ENCODE peak calls at places on chromosomes 7 and 10, in nine cellular contexts. F is HCT116, P is astrocyte of the spinal cord, W is fibroblast of lung, L is pancreas, Z is PC-3, Y is dorsolateral prefrontal cortex, D is K562, C is uterus. E is an unnamed sample.

GRCh38 chr7:12770227-12770975 is 83.0 kb downstream of the ARL4A start:
- DNase-seq in F (no peak), P (no peak), W (peak), L (peak), Z (peak), Y (no peak), D (no peak), C (no peak), E (no peak)

GRCh38 chr7:27110977-27111752 is 8.7 kb upstream of the HOXA2 start:
- DNase-seq in F (no peak), P (peak), W (peak), L (no peak), Z (peak), Y (no peak), D (no peak), C (peak), E (no peak)

GRCh38 chr7:46583606-46584005 is 662.5 kb upstream of the IGFBP3 start:
- DNase-seq in F (no peak), P (no peak), W (peak), L (no peak), Z (peak), Y (no peak), D (no peak), C (no peak), E (no peak)

GRCh38 chr10:17001961-17002749 is 127.5 kb downstream of the CUBN start:
- DNase-seq in F (no peak), P (peak), W (peak), L (no peak), Z (no peak), Y (no peak), D (no peak), C (peak), E (peak)

GRCh38 chr7:135189961-135190360 is 19.5 kb upstream of the CYREN start:
- DNase-seq in F (no peak), P (peak), W (no peak), L (no peak), Z (no peak), Y (no peak), D (no peak), C (no peak), E (no peak)

GRCh38 chr10:69896601-69897000 is 94.9 kb downstream of the COL13A1 start:
- DNase-seq in F (no peak), P (peak), W (no peak), L (no peak), Z (no peak), Y (no peak), D (no peak), C (no peak), E (no peak)

GRCh38 chr10:95478935-95479334 is 82.2 kb downstream of the SORBS1 start:
- DNase-seq in F (no peak), P (no peak), W (no peak), L (no peak), Z (no peak), Y (no peak), D (no peak), C (no peak), E (no peak)

GRCh38 chr10:110535958-110536891 is 31.3 kb upstream of the SMC3 start:
- DNase-seq in F (no peak), P (peak), W (peak), L (no peak), Z (peak), Y (no peak), D (no peak), C (no peak), E (peak)

GRCh38 chr7:113086431-113086888 is at the start of gene GPR85:
- DNase-seq in F (no peak), P (peak), W (peak), L (peak), Z (no peak), Y (peak), D (peak), C (peak), E (peak)

GRCh38 chr10:118962159-118962863 is 67.2 kb upstream of the NANOS1 start:
- DNase-seq in F (no peak), P (no peak), W (no peak), L (no peak), Z (no peak), Y (no peak), D (no peak), C (no peak), E (no peak)

GRCh38 chr10:110460111-110460809 is 37.4 kb upstream of the DUSP5 start:
- DNase-seq in F (no peak), P (peak), W (peak), L (no peak), Z (peak), Y (peak), D (no peak), C (no peak), E (peak)

GRCh38 chr10:75651452-75651851 is 220.0 kb downstream of the LRMDA start:
- DNase-seq in F (peak), P (no peak), W (no peak), L (no peak), Z (peak), Y (no peak), D (no peak), C (no peak), E (no peak)

GRCh38 chr10:98088186-98088971 is 46.1 kb upstream of the R3HCC1L start:
- DNase-seq in F (no peak), P (no peak), W (no peak), L (no peak), Z (no peak), Y (no peak), D (no peak), C (no peak), E (no peak)

GRCh38 chr10:43044444-43045245 is 32.2 kb upstream of the RET start:
- DNase-seq in F (no peak), P (peak), W (no peak), L (no peak), Z (no peak), Y (peak), D (no peak), C (no peak), E (no peak)

GRCh38 chr10:49518982-49519578 is 19.8 kb downstream of the ERCC6 start:
- DNase-seq in F (peak), P (peak), W (peak), L (peak), Z (peak), Y (no peak), D (peak), C (no peak), E (no peak)

GRCh38 chr7:128266891-128267839 is 26.1 kb downstream of the LEP start:
- DNase-seq in F (no peak), P (peak), W (peak), L (peak), Z (peak), Y (peak), D (no peak), C (peak), E (no peak)

GRCh38 chr7:101294039-101294831 is 27.4 kb downstream of the IFT22 start:
- DNase-seq in F (no peak), P (no peak), W (no peak), L (no peak), Z (no peak), Y (no peak), D (no peak), C (no peak), E (no peak)

GRCh38 chr7:141369422-141369821 is 181.8 kb upstream of the AGK start:
- DNase-seq in F (no peak), P (peak), W (peak), L (no peak), Z (no peak), Y (no peak), D (no peak), C (no peak), E (no peak)

GRCh38 chr10:123784216-123784615 is 107.4 kb downstream of the CPXM2 start:
- DNase-seq in F (no peak), P (no peak), W (no peak), L (no peak), Z (no peak), Y (no peak), D (no peak), C (no peak), E (no peak)

GRCh38 chr7:70681847-70682350 is 450.0 kb upstream of the GALNT17 start:
- DNase-seq in F (no peak), P (no peak), W (no peak), L (no peak), Z (no peak), Y (no peak), D (no peak), C (no peak), E (no peak)

GRCh38 chr10:126090911-126091728 is 194.8 kb downstream of the FANK1 start:
- DNase-seq in F (no peak), P (peak), W (peak), L (no peak), Z (peak), Y (peak), D (no peak), C (peak), E (no peak)

GRCh38 chr7:153193144-153193595 is 433.6 kb downstream of the ACTR3B start:
- DNase-seq in F (no peak), P (no peak), W (no peak), L (peak), Z (peak), Y (peak), D (peak), C (peak), E (peak)

GRCh38 chr7:118183254-118183585 is 744 bp upstream of the LSM8 start:
- DNase-seq in F (no peak), P (no peak), W (peak), L (no peak), Z (no peak), Y (no peak), D (no peak), C (no peak), E (peak)

GRCh38 chr7:73700070-73700423 is 16.6 kb downstream of the BUD23 start:
- DNase-seq in F (no peak), P (no peak), W (no peak), L (no peak), Z (no peak), Y (no peak), D (no peak), C (no peak), E (no peak)

GRCh38 chr10:35409808-35410207 is 73.5 kb downstream of the CCNY start:
- DNase-seq in F (no peak), P (no peak), W (no peak), L (no peak), Z (no peak), Y (no peak), D (no peak), C (no peak), E (no peak)

GRCh38 chr7:50418086-50418515 is 32.0 kb downstream of the FIGNL1 start:
- DNase-seq in F (peak), P (peak), W (peak), L (peak), Z (peak), Y (peak), D (peak), C (peak), E (no peak)

GRCh38 chr10:3782456-3783312 is 2.3 kb downstream of the KLF6 start:
- DNase-seq in F (no peak), P (peak), W (peak), L (peak), Z (peak), Y (no peak), D (peak), C (peak), E (peak)

DNA sequence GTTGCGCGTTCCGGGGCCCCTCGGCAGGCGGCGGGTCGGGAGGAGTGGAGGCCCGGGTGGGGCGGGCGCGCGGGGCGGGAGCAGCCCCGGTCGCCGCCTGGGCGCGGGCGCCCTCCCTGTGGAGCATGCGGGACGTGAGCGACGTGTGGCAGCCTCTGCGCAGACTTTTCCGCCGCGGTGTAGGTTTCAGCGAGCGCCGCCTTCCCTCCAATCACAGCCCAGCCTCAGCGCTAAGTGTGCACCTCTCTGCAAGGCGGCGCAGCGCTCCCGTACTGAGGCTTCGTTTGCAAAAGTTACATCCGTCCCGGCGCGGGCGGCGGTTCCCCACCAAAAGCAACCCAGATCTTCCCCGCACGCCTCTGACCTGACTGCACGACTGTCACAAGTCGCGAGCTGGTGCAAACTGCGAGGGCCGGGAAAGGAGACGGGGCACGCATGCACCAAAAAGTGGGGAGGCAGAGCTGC is 1.2 kb upstream of the PFKFB3 start:
- DNase-seq in F (no peak), P (peak), W (peak), L (peak), Z (peak), Y (peak), D (peak), C (peak), E (peak)
- TF ChIP-seq CTCF in F (no peak), P (no peak), W (no peak), L (no peak), Z (no peak), Y (peak), D (no peak), C (peak), E (no peak)

GRCh38 chr10:89283174-89283987 is 18.5 kb upstream of the IFIT2 start:
- DNase-seq in F (no peak), P (peak), W (peak), L (no peak), Z (peak), Y (no peak), D (no peak), C (no peak), E (no peak)
- H3K4me3 ChIP-seq in F (no peak), P (no peak), W (peak), L (no peak), Z (peak), Y (peak), D (no peak), C (no peak), E (no peak)

GRCh38 chr7:36475371-36475770 is 85.7 kb downstream of the ANLN start:
- DNase-seq in F (no peak), P (no peak), W (no peak), L (no peak), Z (no peak), Y (no peak), D (no peak), C (no peak), E (no peak)
- TF ChIP-seq CTCF in F (no peak), P (no peak), W (no peak), L (no peak), Z (no peak), Y (no peak), D (no peak), C (no peak), E (no peak)

DNA sequence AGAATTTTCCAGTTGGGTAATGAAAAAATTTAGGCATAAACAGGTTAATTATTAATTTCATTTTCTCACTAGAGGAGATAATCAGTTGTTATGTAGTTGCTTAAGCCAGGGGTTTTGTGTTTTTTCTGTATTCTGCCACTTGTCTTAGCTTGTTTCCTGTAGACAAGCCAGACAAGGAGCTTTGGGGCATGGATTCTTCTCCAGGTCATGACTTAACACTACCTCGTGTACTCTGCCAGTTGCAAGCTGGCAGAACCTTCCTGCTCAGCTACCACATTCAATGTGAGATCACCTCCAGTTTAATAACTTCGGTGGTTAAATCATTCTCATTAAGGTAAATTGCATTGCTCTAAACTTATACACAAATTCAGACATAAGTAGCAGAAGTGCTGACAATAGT is 1.8 kb downstream of the CCM2 start:
- DNase-seq in F (no peak), P (no peak), W (no peak), L (no peak), Z (no peak), Y (no peak), D (no peak), C (no peak), E (no peak)
- H3K4me3 ChIP-seq in F (no peak), P (no peak), W (peak), L (peak), Z (peak), Y (no peak), D (no peak), C (no peak), E (peak)

DNA sequence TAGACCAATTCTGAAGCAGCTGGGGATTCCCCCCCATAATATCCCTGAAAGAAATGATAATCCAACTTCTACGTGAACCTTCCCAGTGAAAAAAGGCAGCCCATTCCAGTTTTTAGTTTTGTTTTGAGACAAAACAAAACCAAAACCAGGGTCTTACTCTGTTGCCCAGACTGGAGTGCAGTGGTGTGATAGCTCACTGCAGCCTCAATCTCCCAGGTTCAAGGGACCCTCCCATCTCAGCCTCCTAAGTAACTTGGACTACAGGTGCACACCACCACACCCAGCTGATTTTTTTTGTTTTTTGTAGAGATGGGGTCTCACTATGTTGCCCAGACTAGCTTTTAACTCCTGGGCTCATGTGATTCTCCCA is 12.5 kb upstream of the ARPC1A start:
- DNase-seq in F (no peak), P (no peak), W (no peak), L (no peak), Z (no peak), Y (no peak), D (no peak), C (no peak), E (no peak)
- TF ChIP-seq CTCF in F (no peak), P (no peak), W (no peak), L (peak), Z (no peak), Y (peak), D (no peak), C (no peak), E (no peak)

GRCh38 chr10:132518572-132519381 is 18.8 kb upstream of the INPP5A start:
- DNase-seq in F (peak), P (no peak), W (no peak), L (peak), Z (peak), Y (peak), D (peak), C (peak), E (no peak)
- H3K4me3 ChIP-seq in F (peak), P (no peak), W (no peak), L (no peak), Z (peak), Y (no peak), D (no peak), C (no peak), E (no peak)

GRCh38 chr7:17640730-17641377 is 299.4 kb downstream of the SNX13 start:
- DNase-seq in F (peak), P (peak), W (peak), L (peak), Z (peak), Y (no peak), D (peak), C (no peak), E (no peak)
- TF ChIP-seq CTCF in F (peak), P (peak), W (peak), L (peak), Z (peak), Y (peak), D (peak), C (peak), E (peak)

GRCh38 chr7:99392046-99392445 is 16.4 kb downstream of the PDAP1 start:
- DNase-seq in F (no peak), P (no peak), W (no peak), L (no peak), Z (no peak), Y (no peak), D (no peak), C (no peak), E (no peak)

GRCh38 chr7:99392659-99393362 is 15.6 kb downstream of the PDAP1 start:
- DNase-seq in F (no peak), P (peak), W (peak), L (peak), Z (no peak), Y (peak), D (peak), C (peak), E (peak)

GRCh38 chr7:99394188-99394502 is 14.3 kb downstream of the PDAP1 start:
- DNase-seq in F (no peak), P (no peak), W (no peak), L (no peak), Z (no peak), Y (no peak), D (no peak), C (no peak), E (no peak)

GRCh38 chr7:99395616-99396327 is 12.6 kb downstream of the PDAP1 start:
- DNase-seq in F (no peak), P (no peak), W (no peak), L (no peak), Z (no peak), Y (no peak), D (no peak), C (no peak), E (no peak)

DNA sequence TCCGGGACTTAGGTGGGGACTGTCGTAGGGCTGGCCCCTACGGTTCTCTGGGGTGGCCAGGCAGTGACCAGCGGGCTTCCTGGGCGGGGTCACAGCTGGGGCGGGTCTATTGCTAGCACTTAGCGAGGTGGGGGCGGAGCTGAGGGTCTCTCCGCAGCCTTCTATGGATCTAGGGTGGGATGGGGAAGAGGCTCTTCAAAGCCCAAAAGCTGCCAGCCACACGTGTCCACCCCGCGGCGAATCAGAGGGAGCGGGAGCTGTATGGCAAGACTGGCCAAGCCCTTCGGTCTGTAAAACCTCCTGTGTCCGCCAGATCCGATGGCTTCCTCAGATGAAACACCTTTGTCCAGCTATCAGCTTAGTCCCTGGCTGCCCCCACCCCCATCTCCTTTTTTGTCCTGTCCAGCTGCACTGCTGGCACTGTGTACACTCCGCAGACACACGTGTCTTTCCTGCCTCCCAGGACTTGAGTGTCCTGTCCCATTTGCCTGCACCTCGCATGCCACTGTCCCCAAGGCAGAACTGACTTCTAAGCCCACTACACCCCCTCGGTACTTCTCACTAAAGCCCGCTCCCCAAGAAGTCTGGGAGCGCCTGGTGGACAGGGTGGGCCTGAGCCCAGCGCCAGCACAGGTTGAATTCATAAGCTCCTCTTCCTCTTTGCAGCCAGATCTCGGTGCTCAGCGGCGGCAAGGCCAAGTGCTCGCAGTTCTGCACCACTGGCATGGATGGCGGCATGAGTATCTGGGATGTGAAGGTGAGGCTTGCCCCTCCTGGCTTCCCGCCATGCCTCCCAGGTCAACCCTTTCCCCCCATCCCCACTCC is 14.8 kb downstream of the PDAP1 start:
- DNase-seq in F (no peak), P (peak), W (no peak), L (no peak), Z (no peak), Y (no peak), D (no peak), C (peak), E (no peak)
- H3K4me3 ChIP-seq in F (peak), P (peak), W (peak), L (peak), Z (no peak), Y (peak), D (peak), C (peak), E (no peak)

GRCh38 chr7:33129806-33130153 is 416 bp downstream of the BBS9 start:
- DNase-seq in F (no peak), P (no peak), W (no peak), L (no peak), Z (no peak), Y (no peak), D (no peak), C (no peak), E (no peak)

GRCh38 chr7:33130184-33130583 is 820 bp downstream of the BBS9 start:
- DNase-seq in F (no peak), P (no peak), W (no peak), L (no peak), Z (no peak), Y (no peak), D (no peak), C (no peak), E (no peak)

GRCh38 chr7:33127085-33127484 is 2.3 kb upstream of the BBS9 start:
- DNase-seq in F (no peak), P (no peak), W (no peak), L (no peak), Z (no peak), Y (no peak), D (no peak), C (no peak), E (no peak)

GRCh38 chr7:33128990-33129805 is at the start of gene BBS9:
- DNase-seq in F (peak), P (peak), W (peak), L (peak), Z (peak), Y (peak), D (peak), C (peak), E (peak)

GRCh38 chr7:33128631-33128989 is 754 bp upstream of the BBS9 start:
- DNase-seq in F (no peak), P (no peak), W (no peak), L (no peak), Z (no peak), Y (no peak), D (no peak), C (no peak), E (no peak)
- TF ChIP-seq CTCF in F (no peak), P (no peak), W (no peak), L (no peak), Z (no peak), Y (no peak), D (no peak), C (no peak), E (no peak)